ENCODE peak calls at places on chromosomes 7 and 10, in ten cellular contexts. H is upper lobe of right lung; Q is mucosa of descending colon; D is gastrocnemius medialis; Y is right cardiac atrium; G is Panc1; A is heart right ventricle; W is K562; K is naive thymus-derived CD4-positive, alpha-beta T cell; X is HepG2. I is an unnamed sample. For H3K4me1, the result is how much of the 10 kb centered on the place peaks cover.

GRCh38 chr7:815284-816216 is 16.7 kb upstream of the SUN1 start:
- ATAC-seq in G (peak), X (peak), K (no peak), W (peak), Q (peak), D (no peak), A (no peak), H (peak), Y (no peak), I (no peak)

GRCh38 chr10:92695679-92696605 is 6.2 kb downstream of the HHEX start:
- ATAC-seq in W (peak), A (no peak), K (no peak), Q (no peak), X (peak), D (no peak), G (peak), H (no peak), Y (peak), I (peak)

GRCh38 chr7:96949766-96950165 is 55.6 kb upstream of the DLX6 start:
- ATAC-seq in Y (peak), K (no peak), X (peak), H (peak), W (no peak), D (no peak), A (no peak), Q (no peak), G (no peak), I (no peak)

GRCh38 chr10:87930141-87930540 is 66.7 kb downstream of the PTEN start:
- ATAC-seq in D (no peak), X (no peak), G (no peak), K (no peak), Q (no peak), A (no peak), H (no peak), Y (no peak), W (no peak), I (no peak)

GRCh38 chr7:84484502-84485079 is 290.0 kb upstream of the SEMA3A start:
- ATAC-seq in A (no peak), Q (no peak), H (no peak), W (no peak), X (no peak), K (no peak), D (no peak), G (peak), Y (no peak), I (no peak)

GRCh38 chr7:72343991-72344390 is 68.1 kb downstream of the CALN1 start:
- ATAC-seq in G (no peak), Q (no peak), K (no peak), D (no peak), W (no peak), Y (no peak), X (no peak), A (no peak), H (no peak), I (no peak)

GRCh38 chr7:95595825-95596182 is 512 bp downstream of the PDK4 start:
- ATAC-seq in X (no peak), Y (no peak), A (peak), H (peak), Q (peak), W (no peak), K (no peak), D (no peak), G (peak), I (no peak)

GRCh38 chr10:68251625-68252275 is 19.8 kb upstream of the ATOH7 start:
- ATAC-seq in A (no peak), Q (no peak), X (no peak), W (no peak), K (no peak), Y (no peak), D (no peak), H (no peak), G (no peak), I (no peak)

GRCh38 chr10:50432206-50432605 is 180.9 kb upstream of the ASAH2 start:
- ATAC-seq in D (no peak), H (no peak), W (no peak), G (no peak), Q (no peak), A (no peak), K (no peak), Y (no peak), X (no peak), I (no peak)

GRCh38 chr10:44980309-44981171 is 1.9 kb upstream of the DEPP1 start:
- ATAC-seq in H (no peak), W (no peak), Y (no peak), X (peak), G (no peak), Q (no peak), A (no peak), K (no peak), D (no peak), I (no peak)

GRCh38 chr10:44983066-44983894 is 4.7 kb upstream of the DEPP1 start:
- ATAC-seq in X (no peak), D (no peak), W (no peak), Q (no peak), A (no peak), Y (no peak), G (no peak), K (no peak), H (no peak), I (no peak)

GRCh38 chr10:44982496-44982895 is 3.9 kb upstream of the DEPP1 start:
- ATAC-seq in K (no peak), Q (no peak), X (no peak), H (no peak), G (no peak), W (no peak), A (no peak), D (no peak), Y (no peak), I (no peak)

GRCh38 chr10:44982114-44982460 is 3.5 kb upstream of the DEPP1 start:
- ATAC-seq in X (no peak), Q (no peak), K (no peak), Y (peak), G (peak), H (no peak), W (no peak), D (peak), A (peak), I (no peak)

DNA sequence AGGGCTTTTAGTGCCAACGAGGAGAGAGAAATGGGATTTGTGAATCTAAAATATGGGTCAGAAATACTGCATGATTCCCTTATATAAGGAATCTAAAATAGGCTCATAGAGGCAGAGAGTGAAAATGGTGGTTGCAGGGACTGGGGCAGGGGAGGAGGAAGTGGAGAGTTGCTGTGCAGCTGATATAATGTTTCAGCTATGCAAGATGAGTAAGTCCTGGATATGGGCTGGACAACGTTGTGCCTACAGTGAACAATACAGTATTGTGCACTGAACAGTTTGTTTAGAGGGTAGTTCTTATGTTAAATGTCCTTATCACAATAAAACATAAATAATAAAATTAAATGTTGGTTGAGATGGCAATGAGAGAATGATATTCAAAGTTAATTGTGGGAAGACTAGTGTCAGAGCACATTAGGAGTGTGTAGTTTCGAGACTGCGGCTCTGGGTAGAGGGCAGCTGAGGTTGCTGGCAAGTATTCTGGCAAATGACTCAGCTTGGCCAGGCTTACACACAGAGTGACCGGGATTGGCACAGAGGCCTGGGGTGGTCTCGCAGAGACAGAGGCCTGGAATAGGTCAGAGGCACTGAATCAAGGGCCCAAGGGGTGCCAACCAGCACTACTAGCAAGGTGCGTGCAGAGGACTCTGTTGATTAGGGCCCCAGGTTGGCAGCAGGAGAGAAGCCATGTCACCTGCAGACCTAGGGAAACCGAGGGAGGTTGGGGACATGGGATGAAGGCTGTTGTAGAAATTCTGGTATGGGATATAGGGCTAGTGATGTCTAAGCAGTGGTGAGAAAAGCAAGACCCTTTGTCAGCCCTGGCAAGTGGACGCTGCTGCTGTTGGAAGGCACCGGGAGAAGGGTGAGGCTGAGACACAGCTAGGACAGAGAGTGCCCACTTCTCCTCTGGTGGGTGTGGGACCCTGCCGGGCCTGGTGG is 2.8 kb upstream of the DEPP1 start:
- ATAC-seq in Q (peak), D (peak), Y (peak), K (no peak), H (no peak), A (peak), W (peak), X (peak), G (peak), I (peak)
- H3K4me1 ChIP-seq in Q (under half), D (half or more), Y (under half), K (under half), H (half or more), A (half or more), W (under half), X (half or more), G (half or more), I (half or more)

GRCh38 chr10:77554996-77555397 is 82.6 kb downstream of the KCNMA1 start:
- ATAC-seq in Y (no peak), Q (peak), X (no peak), G (no peak), W (no peak), D (no peak), K (no peak), H (peak), A (no peak), I (no peak)
- H3K4me1 ChIP-seq in Y (under half), Q (under half), X (under half), G (under half), W (under half), D (half or more), K (under half), H (under half), A (under half), I (under half)

DNA sequence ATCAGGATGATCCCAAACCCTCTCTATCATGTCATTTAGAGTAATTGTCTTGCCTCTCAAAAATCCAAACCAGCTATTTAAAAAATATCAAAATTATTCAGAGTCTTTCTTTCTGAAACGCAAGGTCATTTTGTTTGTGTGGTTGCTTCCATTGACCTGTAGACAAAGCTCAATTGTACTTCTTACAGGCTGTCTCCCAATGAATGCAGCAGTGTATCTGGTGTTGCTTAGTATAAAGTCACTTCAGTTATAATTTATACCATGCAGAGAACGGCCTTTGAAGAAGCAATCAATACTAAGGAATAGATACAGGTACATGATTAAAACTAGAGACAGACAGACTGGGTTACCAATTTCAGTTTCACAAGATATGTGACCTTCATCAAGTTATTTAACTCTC is 80.9 kb downstream of the DOCK4 start:
- ATAC-seq in A (no peak), G (no peak), Y (no peak), Q (no peak), D (no peak), H (no peak), X (no peak), K (no peak), W (no peak), I (no peak)
- H3K4me1 ChIP-seq in A (under half), G (under half), Y (under half), Q (under half), D (under half), H (under half), X (under half), K (under half), W (under half), I (under half)

DNA sequence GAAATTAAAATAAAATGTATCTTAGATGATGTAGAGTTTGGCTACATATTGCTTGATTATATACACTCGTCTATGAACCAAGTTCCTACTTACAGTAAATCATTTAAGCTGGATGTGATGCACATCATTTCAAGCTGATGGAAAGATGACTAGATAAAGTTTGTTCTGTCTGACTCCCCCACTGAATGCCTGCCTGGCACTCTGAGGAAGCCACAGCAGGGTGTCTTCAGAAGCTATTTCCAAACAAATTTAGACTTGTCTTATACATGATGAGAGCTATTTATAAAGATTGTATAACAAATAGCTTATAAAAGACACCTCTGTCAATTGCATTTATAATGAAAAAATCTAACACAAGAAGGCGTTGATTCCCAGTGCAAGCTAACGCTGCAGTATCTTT is 741.4 kb downstream of the MAGI2 start:
- ATAC-seq in H (no peak), G (no peak), D (no peak), K (no peak), A (no peak), Q (no peak), W (no peak), Y (no peak), X (no peak), I (no peak)
- H3K4me1 ChIP-seq in H (under half), G (under half), D (under half), K (under half), A (under half), Q (under half), W (under half), Y (under half), X (under half), I (under half)

GRCh38 chr7:21585070-21585724 is 42.4 kb downstream of the DNAH11 start:
- ATAC-seq in G (no peak), K (no peak), Q (no peak), Y (no peak), D (no peak), W (no peak), H (peak), A (no peak), X (no peak), I (no peak)

DNA sequence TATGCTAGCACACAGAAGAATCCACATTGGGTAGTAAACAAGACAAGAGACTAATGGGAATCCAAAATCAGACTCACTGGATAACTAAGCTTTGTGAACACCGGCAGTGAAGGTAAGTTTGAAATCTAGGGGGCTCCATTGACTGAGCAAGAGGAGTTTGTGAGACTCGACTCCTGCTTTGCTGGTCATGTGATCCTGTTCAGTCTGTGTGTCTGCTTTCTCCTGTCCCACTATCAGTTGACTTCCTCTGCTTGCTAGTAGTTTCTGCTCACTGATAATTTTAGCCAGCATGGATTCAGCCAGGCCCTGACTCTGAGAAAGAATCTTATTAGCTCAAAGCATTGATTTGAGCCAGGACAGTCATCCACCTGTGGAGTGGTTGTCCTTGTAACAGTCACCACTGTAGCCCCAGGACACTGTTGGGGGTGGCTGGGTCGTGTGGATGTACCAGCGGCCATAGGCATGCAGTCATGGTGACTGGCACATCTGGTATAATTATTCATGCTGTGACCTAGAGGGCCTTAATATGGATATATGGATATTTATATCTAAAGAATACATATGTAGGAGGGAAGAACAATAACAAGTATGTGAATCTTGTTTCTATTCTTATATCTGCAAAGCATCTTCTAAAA is 44.4 kb downstream of the DNAH11 start:
- ATAC-seq in X (no peak), W (no peak), H (no peak), D (no peak), A (no peak), K (no peak), G (no peak), Q (no peak), Y (no peak), I (no peak)
- H3K4me1 ChIP-seq in X (under half), W (under half), H (under half), D (under half), A (under half), K (under half), G (under half), Q (under half), Y (under half), I (under half)

I was measured in gastroesophageal sphincter.